ENCODE peak calls at places on chromosomes 12 and 14, in five cellular contexts. X is cardiac muscle cell, C is adrenal gland, H is endothelial cell of umbilical vein, N is keratinocyte. J is an unnamed sample.

GRCh38 chr12:67681145-67681778 is 32.7 kb downstream of the DYRK2 start:
- DNase-seq in X (no peak), C (peak; percentile 30), H (peak; percentile 82), N (no peak), J (peak; percentile 10)

GRCh38 chr14:52703225-52703624 is 3.8 kb upstream of the PSMC6 start:
- DNase-seq in X (no peak), C (peak; percentile 70), H (peak; percentile 38), N (peak; percentile 62), J (no peak)

GRCh38 chr12:88591343-88591742 is 11.1 kb upstream of the KITLG start:
- DNase-seq in X (no peak), C (no peak), H (no peak), N (no peak), J (no peak)

GRCh38 chr12:51377099-51377984 is 13.9 kb downstream of the GALNT6 start:
- DNase-seq in X (no peak), C (no peak), H (no peak), N (no peak), J (no peak)

GRCh38 chr12:92075425-92075891 is 70.2 kb downstream of the BTG1 start:
- DNase-seq in X (peak; percentile 51), C (no peak), H (no peak), N (no peak), J (no peak)

GRCh38 chr14:39431416-39432178 is 636 bp downstream of the FBXO33 start:
- DNase-seq in X (peak; percentile 80), C (peak; percentile 63), H (peak; percentile 50), N (no peak), J (no peak)

GRCh38 chr12:124852329-124852831 is 11.3 kb downstream of the SCARB1 start:
- DNase-seq in X (no peak), C (peak; percentile 78), H (no peak), N (no peak), J (no peak)

GRCh38 chr14:91858536-91859275 is 8.6 kb downstream of the TC2N start:
- DNase-seq in X (no peak), C (no peak), H (peak; percentile 28), N (no peak), J (no peak)

GRCh38 chr14:35385042-35385839 is 19.3 kb downstream of the NFKBIA start:
- DNase-seq in X (peak; percentile 90), C (peak; percentile 95), H (peak; percentile 37), N (no peak), J (no peak)

GRCh38 chr12:97283297-97283696 is 179.3 kb upstream of the RMST start:
- DNase-seq in X (no peak), C (no peak), H (no peak), N (no peak), J (no peak)
- TF ChIP-seq CTCF in X (no peak), C (no peak), H (no peak), N (no peak), J (no peak)

GRCh38 chr12:11838403-11838802 is 188.9 kb downstream of the ETV6 start:
- DNase-seq in X (no peak), C (no peak), H (no peak), N (no peak), J (no peak)
- H3K4me1 ChIP-seq in X (peaks cover 17% of the 10 kb centered on the region), C (peaks cover 74% of the 10 kb centered on the region), H (peaks cover 48% of the 10 kb centered on the region), N (peaks cover 3% of the 10 kb centered on the region), J (peaks cover 70% of the 10 kb centered on the region)

GRCh38 chr14:93716002-93716401 is 72.3 kb downstream of the PRIMA1 start:
- DNase-seq in X (no peak), C (no peak), H (no peak), N (no peak), J (no peak)

GRCh38 chr14:93713726-93714405 is 74.4 kb downstream of the PRIMA1 start:
- DNase-seq in X (no peak), C (no peak), H (no peak), N (no peak), J (no peak)

GRCh38 chr14:93716410-93717221 is 71.7 kb downstream of the PRIMA1 start:
- DNase-seq in X (no peak), C (no peak), H (no peak), N (no peak), J (no peak)

GRCh38 chr14:93717222-93717967 is 70.9 kb downstream of the PRIMA1 start:
- DNase-seq in X (no peak), C (no peak), H (no peak), N (no peak), J (no peak)

DNA sequence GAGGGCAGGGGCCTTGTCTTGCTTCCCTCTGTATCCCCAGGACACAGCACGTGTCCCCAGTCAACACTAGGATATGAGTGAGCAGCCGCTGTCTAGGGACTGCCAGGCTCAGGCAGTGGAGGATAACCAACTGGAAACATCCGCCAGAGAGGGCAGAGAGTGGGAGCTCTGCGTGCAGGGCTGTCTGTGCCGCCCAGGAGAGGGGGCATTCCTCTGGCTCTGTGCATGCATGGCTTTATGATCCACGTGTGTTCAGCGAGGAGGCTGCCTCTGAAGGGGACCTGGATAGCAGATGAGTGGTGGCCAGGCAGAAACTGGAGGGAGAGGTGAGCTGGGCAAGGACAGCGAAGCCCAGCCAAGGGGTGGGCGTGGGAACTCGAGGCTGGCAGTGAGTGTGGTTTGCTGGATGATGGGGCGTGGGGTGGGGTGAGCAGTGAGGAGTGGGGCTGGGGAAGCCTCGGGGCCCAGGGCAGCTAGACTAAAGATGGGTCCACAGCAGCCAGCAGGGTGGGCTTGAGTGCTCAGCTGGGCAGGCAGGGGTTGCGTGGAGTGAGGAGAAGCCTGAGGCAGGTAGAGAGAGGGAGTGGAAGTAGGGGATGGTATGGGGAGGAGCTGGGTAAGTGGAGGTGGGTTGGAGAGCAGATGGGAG is 72.9 kb downstream of the PRIMA1 start:
- DNase-seq in X (no peak), C (no peak), H (no peak), N (no peak), J (no peak)
- H3K4me3 ChIP-seq in X (no peak overlapping the region), C (no peak overlapping the region), H (no peak overlapping the region), N (no peak overlapping the region), J (no peak overlapping the region)

GRCh38 chr12:100404769-100405407 is 48.0 kb downstream of the SLC17A8 start:
- DNase-seq in X (peak; percentile 81), C (no peak), H (peak; percentile 48), N (no peak), J (no peak)
- TF ChIP-seq CTCF in X (peak; percentile 51), C (no peak), H (peak; percentile 73), N (peak; percentile 34), J (no peak)

GRCh38 chr14:68768316-68768715 is 24.6 kb downstream of the ZFP36L1 start:
- DNase-seq in X (no peak), C (no peak), H (no peak), N (no peak), J (no peak)
- H3K4me1 ChIP-seq in X (peaks cover 12% of the 10 kb centered on the region), C (peaks cover 29% of the 10 kb centered on the region), H (peaks cover 24% of the 10 kb centered on the region), N (peaks cover 6% of the 10 kb centered on the region), J (peaks cover 13% of the 10 kb centered on the region)

GRCh38 chr14:38255408-38255672 is 553 bp downstream of the CLEC14A start:
- DNase-seq in X (no peak), C (no peak), H (no peak), N (no peak), J (no peak)
- H3K4me3 ChIP-seq in X (peak overlapping the region; percentile 18), C (no peak overlapping the region), H (peak overlapping the region; percentile 100), N (no peak overlapping the region), J (peak overlapping the region; percentile 67)

GRCh38 chr12:4956968-4957367 is 47.3 kb downstream of the KCNA1 start:
- DNase-seq in X (no peak), C (no peak), H (no peak), N (no peak), J (no peak)
- TF ChIP-seq CTCF in X (no peak), C (no peak), H (no peak), N (no peak), J (no peak)

GRCh38 chr14:89771251-89771650 is 183.3 kb downstream of the EFCAB11 start:
- DNase-seq in X (no peak), C (no peak), H (peak; percentile 41), N (no peak), J (no peak)

GRCh38 chr14:89775161-89775560 is 179.4 kb downstream of the EFCAB11 start:
- DNase-seq in X (no peak), C (no peak), H (peak; percentile 63), N (no peak), J (no peak)

GRCh38 chr14:89773644-89774316 is 180.8 kb downstream of the EFCAB11 start:
- DNase-seq in X (peak; percentile 40), C (peak; percentile 47), H (peak; percentile 12), N (no peak), J (no peak)

GRCh38 chr14:89767861-89768268 is 186.7 kb downstream of the EFCAB11 start:
- DNase-seq in X (peak; percentile 35), C (peak; percentile 36), H (peak; percentile 44), N (no peak), J (no peak)

DNA sequence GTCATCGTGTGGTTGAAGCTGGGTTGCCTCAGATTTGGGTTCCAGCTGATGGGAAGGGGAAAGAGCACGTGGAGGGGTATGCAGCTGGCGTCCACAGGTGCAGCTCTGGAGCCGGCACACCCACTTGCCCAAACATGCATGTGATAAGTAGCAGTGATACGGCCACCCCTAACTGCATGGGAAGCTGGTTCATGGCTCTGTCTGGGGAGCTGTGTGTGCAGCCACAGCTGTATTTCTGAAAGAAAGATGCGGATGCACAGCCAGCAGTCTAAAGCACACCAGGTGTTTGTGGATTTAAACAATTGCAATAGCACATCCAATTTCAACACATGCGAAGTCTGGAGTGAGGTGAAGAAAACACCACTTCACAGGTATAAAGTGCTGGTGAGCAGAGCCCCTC is 181.4 kb downstream of the EFCAB11 start:
- DNase-seq in X (no peak), C (no peak), H (no peak), N (no peak), J (no peak)
- H3K4me1 ChIP-seq in X (no peaks in the 10 kb centered on the region), C (no peaks in the 10 kb centered on the region), H (peaks cover 34% of the 10 kb centered on the region), N (peaks cover 6% of the 10 kb centered on the region), J (no peaks in the 10 kb centered on the region)

J was measured in thoracic aorta.